ENCODE peak calls at places on chromosomes 1 and 21, in four cellular contexts. S, E, C and W are unnamed samples.

GRCh38 chr1:168236836-168237611 is 11.2 kb downstream of the SFT2D2 start:
- DNase-seq in C (no peak), S (no peak), E (no peak), W (no peak)

GRCh38 chr1:13487143-13487868 is 26.5 kb downstream of the LRRC38 start:
- DNase-seq in S (no peak), C (no peak), E (peak), W (no peak)

GRCh38 chr1:179794669-179795068 is 51.6 kb downstream of the FAM163A start:
- DNase-seq in S (no peak), C (peak), E (no peak), W (peak)

GRCh38 chr1:94069649-94070285 is 51.2 kb downstream of the ABCA4 start:
- DNase-seq in C (no peak), S (no peak), E (no peak), W (peak)

GRCh38 chr1:119008483-119009299 is 20.5 kb upstream of the TBX15 start:
- DNase-seq in C (peak), E (peak), S (no peak), W (peak)

GRCh38 chr1:41806472-41807155 is 112.1 kb downstream of the HIVEP3 start:
- DNase-seq in S (no peak), E (no peak), C (peak), W (no peak)

GRCh38 chr1:152440635-152441471 is 26.8 kb upstream of the CRNN start:
- DNase-seq in S (peak), E (peak), C (peak), W (peak)

GRCh38 chr1:171881466-171881865 is 40.2 kb downstream of the DNM3 start:
- DNase-seq in E (no peak), C (no peak), S (no peak), W (no peak)

GRCh38 chr1:204447736-204448135 is 36.1 kb upstream of the PPP1R15B start:
- DNase-seq in E (no peak), S (no peak), C (no peak), W (no peak)

GRCh38 chr1:204443871-204444581 is 32.4 kb upstream of the PPP1R15B start:
- DNase-seq in S (no peak), C (no peak), E (no peak), W (peak)

GRCh38 chr1:204447220-204447619 is 35.6 kb upstream of the PPP1R15B start:
- DNase-seq in E (no peak), C (no peak), S (no peak), W (no peak)

GRCh38 chr1:204446413-204447111 is 34.9 kb upstream of the PPP1R15B start:
- DNase-seq in S (peak), C (peak), E (peak), W (peak)

DNA sequence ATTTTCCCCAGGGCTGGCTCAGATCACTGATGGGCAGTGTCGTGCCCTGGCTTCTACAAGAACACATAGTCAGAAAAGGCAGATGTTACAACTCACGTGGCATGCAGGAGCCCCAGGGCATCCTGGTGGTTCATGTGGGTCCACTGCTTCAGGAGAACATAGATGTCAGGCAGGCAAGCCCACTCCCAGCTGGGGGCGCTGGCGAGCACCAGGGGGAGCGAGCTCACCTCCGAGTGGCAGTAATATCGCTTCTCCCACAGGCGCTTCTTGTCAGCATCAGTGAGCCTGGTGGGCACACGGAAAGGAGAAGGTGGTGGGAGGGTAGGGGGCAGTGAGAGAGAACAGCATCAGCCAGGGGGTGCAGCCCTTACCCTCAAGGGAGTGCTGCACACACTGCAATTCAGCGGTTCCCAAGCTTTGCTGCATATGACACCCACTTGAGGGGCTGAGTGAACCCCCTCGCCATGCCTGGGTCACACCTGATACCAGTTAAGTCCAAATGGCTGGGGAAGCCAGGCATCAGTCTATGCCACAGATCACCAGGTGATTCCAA is 34.3 kb upstream of the PPP1R15B start:
- DNase-seq in C (peak), E (peak), S (peak), W (no peak)
- TF ChIP-seq CTCF in C (peak), E (no peak), S (no peak), W (peak)

GRCh38 chr21:35204850-35205564 is 155.9 kb upstream of the RUNX1 start:
- DNase-seq in E (peak), S (peak), C (peak), W (peak)
- H3K4me3 ChIP-seq in E (peak), S (peak), C (peak), W (peak)

GRCh38 chr1:156574039-156574633 is 1.8 kb upstream of the IQGAP3 start:
- DNase-seq in E (no peak), S (no peak), C (no peak), W (no peak)

GRCh38 chr1:156572663-156573018 is 276 bp upstream of the IQGAP3 start:
- DNase-seq in E (no peak), C (no peak), S (no peak), W (no peak)

GRCh38 chr1:156571261-156571958 is 955 bp downstream of the IQGAP3 start:
- DNase-seq in S (no peak), E (no peak), C (peak), W (peak)

GRCh38 chr1:156577512-156577911 is 2.0 kb upstream of the TTC24 start:
- DNase-seq in C (no peak), S (no peak), E (no peak), W (no peak)

GRCh38 chr1:156571959-156572662 is at the start of gene IQGAP3:
- DNase-seq in E (peak), S (peak), C (peak), W (peak)
- TF ChIP-seq CTCF in E (no peak), S (no peak), C (no peak), W (no peak)

DNA sequence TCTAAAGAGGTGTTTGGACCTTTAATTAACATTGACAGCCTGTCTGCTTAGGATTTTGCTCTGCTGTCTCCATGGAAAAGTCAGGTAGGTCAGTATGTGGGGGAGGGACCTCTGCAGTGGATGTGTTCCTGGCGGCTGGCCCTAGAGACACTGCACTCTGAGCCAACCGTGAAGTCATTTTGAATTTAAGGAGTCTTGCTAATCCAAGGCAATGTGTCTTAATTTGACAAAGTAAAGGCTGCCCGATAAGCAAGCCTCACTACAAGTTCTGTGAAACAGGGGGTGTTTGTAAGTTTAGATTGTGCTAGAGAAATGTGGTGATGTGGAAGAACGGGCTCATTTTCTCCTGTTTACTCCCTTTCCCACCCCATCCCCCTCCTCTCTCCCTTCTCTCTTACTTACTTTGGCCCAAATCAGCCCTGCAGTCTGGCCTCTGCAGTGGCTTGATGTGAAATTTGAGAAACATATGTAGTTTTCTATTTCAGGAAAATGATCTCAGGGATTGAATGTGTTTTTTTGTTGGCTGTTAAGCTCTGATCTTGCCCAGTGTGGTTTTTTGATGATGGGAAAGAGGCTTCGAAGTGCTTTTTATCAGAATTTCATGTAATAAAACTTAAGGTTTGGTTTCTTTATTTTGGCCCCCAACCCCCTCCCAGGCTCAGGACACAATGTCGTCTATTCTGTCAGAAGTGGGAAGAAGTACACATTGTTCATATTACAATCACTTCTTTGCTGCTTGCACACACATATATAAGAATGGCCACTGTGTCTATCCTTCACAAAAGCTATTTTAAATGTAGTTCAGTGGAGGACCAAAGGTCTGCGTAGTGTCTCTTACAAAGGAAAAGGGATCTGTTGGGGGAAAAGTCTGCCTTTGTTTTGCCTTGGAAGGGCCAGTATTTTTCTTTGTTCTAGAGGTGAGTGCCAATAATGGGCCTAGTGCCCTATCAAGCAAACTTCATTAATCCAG is 96.6 kb downstream of the FGGY start:
- DNase-seq in E (no peak), S (peak), C (no peak), W (peak)
- H3K4me3 ChIP-seq in E (no peak), S (no peak), C (no peak), W (no peak)

GRCh38 chr1:59977075-59977410 is 50.5 kb upstream of the CYP2J2 start:
- DNase-seq in C (no peak), S (no peak), E (no peak), W (no peak)
- TF ChIP-seq CTCF in C (no peak), S (no peak), E (peak), W (no peak)

GRCh38 chr1:150976879-150977694 is 2.5 kb upstream of the CERS2 start:
- DNase-seq in C (peak), E (peak), S (peak), W (no peak)
- H3K4me3 ChIP-seq in C (peak), E (no peak), S (no peak), W (no peak)

DNA sequence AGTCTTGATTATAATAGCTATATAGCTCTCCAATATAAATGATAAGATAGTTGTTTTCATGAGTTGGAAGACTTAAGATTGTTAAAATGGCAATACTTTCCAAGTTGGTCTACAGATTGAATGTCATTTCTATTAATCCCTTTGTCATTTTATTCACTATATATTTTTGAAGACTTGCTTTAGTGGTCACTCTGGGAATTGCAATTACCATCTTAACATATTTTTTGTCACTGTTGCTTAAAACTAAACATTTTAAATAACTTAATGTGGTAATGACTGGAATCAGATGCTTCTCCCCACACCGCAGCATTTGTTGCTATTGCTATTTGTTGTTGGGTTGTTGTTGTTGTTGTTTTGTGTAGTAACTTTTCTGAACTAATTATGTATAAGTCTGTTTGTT is 1592.9 kb downstream of the MRPL39 start:
- DNase-seq in S (no peak), E (no peak), C (no peak), W (no peak)
- TF ChIP-seq CTCF in S (no peak), E (peak), C (no peak), W (peak)

DNA sequence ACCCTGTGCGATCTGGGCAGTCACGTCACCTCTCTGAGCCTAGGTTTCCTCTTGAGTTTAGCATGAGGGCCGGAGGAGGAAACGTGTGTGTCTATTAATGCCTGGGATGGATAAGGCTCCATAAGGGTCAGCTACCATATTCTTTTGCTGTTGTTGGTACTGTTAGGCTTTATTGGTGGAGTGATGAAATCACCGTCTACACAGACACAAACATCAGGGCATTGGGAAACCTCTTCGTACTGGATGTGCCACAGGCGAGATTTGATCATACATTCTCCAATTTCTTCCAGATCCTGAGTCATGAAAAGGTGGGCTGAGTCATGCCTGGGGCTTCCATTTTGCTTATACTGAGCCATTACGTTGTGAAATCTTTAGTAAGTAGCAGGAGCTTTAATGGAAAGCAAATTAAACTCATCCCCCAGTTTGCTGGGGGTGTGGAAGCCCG is 24.9 kb upstream of the GRHL3 start:
- DNase-seq in S (no peak), C (peak), E (no peak), W (peak)
- H3K4me3 ChIP-seq in S (no peak), C (no peak), E (no peak), W (no peak)

DNA sequence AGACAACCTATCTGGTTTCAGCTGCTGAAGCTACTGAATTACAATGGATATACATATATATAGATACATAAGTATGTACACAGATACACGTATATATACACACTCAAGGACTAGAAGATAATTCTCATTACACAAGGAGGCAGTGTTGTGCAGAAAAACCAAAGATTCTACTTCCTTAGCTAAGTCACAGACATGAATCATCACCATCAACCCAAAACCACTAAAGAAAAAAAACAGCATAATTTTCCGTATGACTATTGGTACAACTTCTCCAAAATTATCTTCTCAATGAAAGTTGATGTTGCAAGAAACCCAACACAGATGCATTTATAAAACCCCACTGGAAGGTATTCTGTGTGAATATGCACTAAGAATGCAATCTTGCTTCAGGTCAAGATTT is 36.8 kb upstream of the RPF1 start:
- DNase-seq in C (peak), E (peak), S (no peak), W (peak)
- TF ChIP-seq CTCF in C (peak), E (peak), S (no peak), W (peak)

DNA sequence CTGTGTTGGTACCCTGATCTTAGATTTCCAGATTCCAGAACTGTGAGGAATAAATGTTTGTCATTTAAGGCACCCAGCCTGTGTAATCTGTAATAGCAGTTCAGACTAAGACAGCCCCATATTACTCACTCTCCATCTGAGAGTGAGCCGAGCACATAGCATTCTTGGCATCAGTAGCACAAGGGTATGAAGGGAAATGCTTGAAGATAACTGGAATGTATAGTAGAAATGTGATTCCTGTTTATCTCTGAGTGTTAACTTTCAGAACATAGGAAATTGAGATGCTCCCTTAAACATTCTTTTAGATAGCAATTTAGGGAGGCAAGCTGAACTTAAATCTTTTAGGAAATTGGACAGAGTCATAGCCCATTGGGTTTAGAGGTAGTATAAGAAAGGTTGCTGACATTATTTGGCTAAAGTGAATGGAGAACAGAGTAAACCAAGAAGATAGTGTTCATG is 73.4 kb downstream of the LRRC8D start:
- DNase-seq in S (no peak), C (no peak), E (no peak), W (peak)
- H3K4me3 ChIP-seq in S (no peak), C (no peak), E (no peak), W (no peak)